ENCODE peak calls at places on chromosome 14, in nine cellular contexts. H, D, K, O, N, M, Z, F and C are unnamed samples.

GRCh38 chr14:52051861-52052260 is 17.0 kb downstream of the NID2 start:
- DNase-seq in H (no peak), D (no peak), K (no peak), O (no peak), N (no peak), M (peak; percentile 61), Z (no peak), F (no peak), C (no peak)

GRCh38 chr14:105092124-105092911 is 27.1 kb upstream of the GPR132 start:
- DNase-seq in H (peak; percentile 38), D (no peak), K (no peak), O (no peak), N (no peak), M (no peak), Z (peak; percentile 81), F (no peak), C (no peak)

GRCh38 chr14:38505221-38506095 is 249.6 kb upstream of the CLEC14A start:
- DNase-seq in H (no peak), D (no peak), K (no peak), O (no peak), N (no peak), M (peak; percentile 41), Z (no peak), F (no peak), C (no peak)

GRCh38 chr14:32109676-32110075 is 32.6 kb downstream of the ARHGAP5 start:
- DNase-seq in H (no peak), D (no peak), K (no peak), O (no peak), N (no peak), M (peak; percentile 31), Z (no peak), F (no peak), C (peak; percentile 52)

GRCh38 chr14:50010752-50011151 is 105.6 kb downstream of the VCPKMT start:
- DNase-seq in H (no peak), D (no peak), K (no peak), O (no peak), N (no peak), M (no peak), Z (no peak), F (no peak), C (no peak)

GRCh38 chr14:102020058-102020971 is 55.9 kb downstream of the DYNC1H1 start:
- DNase-seq in H (peak; percentile 49), D (peak; percentile 53), K (peak; percentile 24), O (no peak), N (no peak), M (peak; percentile 72), Z (no peak), F (no peak), C (no peak)

GRCh38 chr14:32588448-32589320 is 259.6 kb downstream of the AKAP6 start:
- DNase-seq in H (no peak), D (peak; percentile 8), K (no peak), O (no peak), N (no peak), M (peak; percentile 81), Z (no peak), F (no peak), C (peak; percentile 75)

GRCh38 chr14:38481939-38482678 is 226.2 kb upstream of the CLEC14A start:
- DNase-seq in H (peak; percentile 72), D (no peak), K (no peak), O (peak; percentile 20), N (no peak), M (peak; percentile 77), Z (no peak), F (no peak), C (no peak)

GRCh38 chr14:79809849-79810612 is 401.3 kb downstream of the DIO2 start:
- DNase-seq in H (peak; percentile 4), D (no peak), K (no peak), O (no peak), N (no peak), M (peak; percentile 8), Z (peak; percentile 11), F (no peak), C (no peak)

GRCh38 chr14:91418387-91419043 is 895 bp upstream of the CCDC88C start:
- DNase-seq in H (peak; percentile 64), D (peak; percentile 80), K (peak; percentile 77), O (peak; percentile 76), N (peak; percentile 47), M (peak; percentile 48), Z (peak; percentile 81), F (no peak), C (peak; percentile 55)

GRCh38 chr14:85313801-85314207 is 216.1 kb upstream of the FLRT2 start:
- DNase-seq in H (no peak), D (no peak), K (no peak), O (no peak), N (no peak), M (peak; percentile 36), Z (no peak), F (no peak), C (peak; percentile 11)

GRCh38 chr14:67387195-67387594 is 24.8 kb downstream of the PLEK2 start:
- DNase-seq in H (no peak), D (no peak), K (no peak), O (no peak), N (no peak), M (no peak), Z (no peak), F (no peak), C (no peak)

GRCh38 chr14:60396718-60397343 is 89.0 kb downstream of the C14orf39 start:
- DNase-seq in H (no peak), D (no peak), K (no peak), O (no peak), N (no peak), M (no peak), Z (no peak), F (no peak), C (no peak)

GRCh38 chr14:68506021-68506644 is 286.7 kb downstream of the ZFP36L1 start:
- DNase-seq in H (peak; percentile 58), D (no peak), K (no peak), O (no peak), N (no peak), M (peak; percentile 36), Z (no peak), F (no peak), C (no peak)

GRCh38 chr14:59133202-59133601 is 55.3 kb upstream of the DAAM1 start:
- DNase-seq in H (no peak), D (no peak), K (no peak), O (no peak), N (no peak), M (peak; percentile 36), Z (no peak), F (no peak), C (peak; percentile 29)
- TF ChIP-seq CTCF in H (no peak), D (no peak), K (no peak), O (no peak), N (peak; percentile 19), M (peak; percentile 28), Z (no peak), F (peak; percentile 13), C (peak; percentile 29)

GRCh38 chr14:98177551-98177950 is 1094.4 kb downstream of the BCL11B start:
- DNase-seq in H (no peak), D (no peak), K (no peak), O (no peak), N (no peak), M (no peak), Z (no peak), F (no peak), C (no peak)
- H3K27me3 ChIP-seq in H (peaks cover 6% of the 10 kb centered on the region), D (no peaks in the 10 kb centered on the region), K (no peaks in the 10 kb centered on the region), O (no peaks in the 10 kb centered on the region), N (no peaks in the 10 kb centered on the region), M (no peaks in the 10 kb centered on the region), Z (no peaks in the 10 kb centered on the region), F (no peaks in the 10 kb centered on the region), C (no peaks in the 10 kb centered on the region)

GRCh38 chr14:93091666-93092065 is 24.1 kb downstream of the ITPK1 start:
- DNase-seq in H (no peak), D (no peak), K (no peak), O (no peak), N (no peak), M (no peak), Z (no peak), F (no peak), C (no peak)

GRCh38 chr14:93094121-93094918 is 21.4 kb downstream of the ITPK1 start:
- DNase-seq in H (no peak), D (no peak), K (no peak), O (no peak), N (no peak), M (no peak), Z (no peak), F (no peak), C (no peak)

GRCh38 chr14:93089501-93090269 is 26.0 kb downstream of the ITPK1 start:
- DNase-seq in H (no peak), D (no peak), K (no peak), O (no peak), N (no peak), M (no peak), Z (no peak), F (no peak), C (no peak)

GRCh38 chr14:93092606-93093556 is 22.8 kb downstream of the ITPK1 start:
- DNase-seq in H (no peak), D (no peak), K (no peak), O (no peak), N (no peak), M (no peak), Z (no peak), F (no peak), C (no peak)

GRCh38 chr14:93090826-93091583 is 24.7 kb downstream of the ITPK1 start:
- DNase-seq in H (no peak), D (no peak), K (no peak), O (no peak), N (no peak), M (no peak), Z (no peak), F (no peak), C (peak; percentile 31)
- H3K27ac ChIP-seq in H (no peak overlapping the region), D (no peak overlapping the region), K (no peak overlapping the region), O (no peak overlapping the region), N (peak overlapping the region; percentile 55), M (no peak overlapping the region), Z (peak overlapping the region; percentile 13), F (peak overlapping the region; percentile 22), C (peak overlapping the region; percentile 25)

DNA sequence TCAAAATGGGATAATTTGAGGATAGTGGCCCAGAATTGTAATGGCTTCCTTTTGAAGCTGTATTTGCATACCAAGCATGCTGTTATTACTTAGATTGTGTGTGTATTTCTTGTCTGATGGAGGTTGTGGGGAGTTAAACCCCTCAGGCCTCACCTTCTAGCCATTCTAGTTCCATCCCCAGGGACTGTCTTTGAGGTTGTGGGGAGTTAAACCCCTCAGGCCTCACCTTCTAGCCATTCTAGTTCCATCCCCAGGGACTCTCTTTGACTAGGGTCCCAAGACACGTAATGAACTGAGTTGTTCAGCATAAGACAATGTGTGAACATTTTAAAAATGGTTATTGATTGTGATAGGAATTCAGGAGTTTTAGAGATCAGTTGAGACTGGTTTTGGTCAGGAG is 52.3 kb upstream of the EVL start:
- DNase-seq in H (no peak), D (no peak), K (no peak), O (no peak), N (no peak), M (no peak), Z (no peak), F (no peak), C (no peak)
- TF ChIP-seq CTCF in H (no peak), D (no peak), K (no peak), O (no peak), N (no peak), M (no peak), Z (no peak), F (no peak), C (no peak)